ENCODE peak calls at places on chromosomes 11 and 22, in eight cellular contexts. One of them, this sample, is unnamed.

GRCh38 chr11:69102732-69103615 is 52.8 kb upstream of the SMIM38 start:
- DNase-seq in CD4-positive, CD25-positive, alpha-beta regulatory T cell: no peak
- DNase-seq in activated effector memory CD4-positive, alpha-beta T cell treated with Interleukin-2 at 50 U/mL for 16 hours: no peak
- DNase-seq in A549: no peak
- DNase-seq in suprapubic skin: no peak
- DNase-seq in SHP77: no peak
- DNase-seq in amygdala: no peak
- DNase-seq in kidney: peak
- DNase-seq in this sample: no peak

GRCh38 chr11:72333657-72334056 is 89.7 kb upstream of the PHOX2A start:
- DNase-seq in CD4-positive, CD25-positive, alpha-beta regulatory T cell: peak
- DNase-seq in activated effector memory CD4-positive, alpha-beta T cell treated with Interleukin-2 at 50 U/mL for 16 hours: peak
- DNase-seq in A549: peak
- DNase-seq in suprapubic skin: no peak
- DNase-seq in SHP77: no peak
- DNase-seq in amygdala: no peak
- DNase-seq in kidney: no peak
- DNase-seq in this sample: no peak

GRCh38 chr22:39178206-39179111 is 26.0 kb upstream of the CBX7 start:
- DNase-seq in CD4-positive, CD25-positive, alpha-beta regulatory T cell: no peak
- DNase-seq in activated effector memory CD4-positive, alpha-beta T cell treated with Interleukin-2 at 50 U/mL for 16 hours: no peak
- DNase-seq in A549: no peak
- DNase-seq in suprapubic skin: no peak
- DNase-seq in SHP77: no peak
- DNase-seq in amygdala: no peak
- DNase-seq in kidney: no peak
- DNase-seq in this sample: no peak

GRCh38 chr11:121514998-121515671 is 62.4 kb upstream of the SORL1-AS1 start:
- DNase-seq in CD4-positive, CD25-positive, alpha-beta regulatory T cell: no peak
- DNase-seq in activated effector memory CD4-positive, alpha-beta T cell treated with Interleukin-2 at 50 U/mL for 16 hours: no peak
- DNase-seq in A549: no peak
- DNase-seq in suprapubic skin: no peak
- DNase-seq in SHP77: no peak
- DNase-seq in amygdala: no peak
- DNase-seq in kidney: no peak
- DNase-seq in this sample: no peak

GRCh38 chr11:1730230-1730629 is 20.2 kb downstream of the IFITM10 start:
- DNase-seq in CD4-positive, CD25-positive, alpha-beta regulatory T cell: no peak
- DNase-seq in activated effector memory CD4-positive, alpha-beta T cell treated with Interleukin-2 at 50 U/mL for 16 hours: no peak
- DNase-seq in A549: no peak
- DNase-seq in suprapubic skin: no peak
- DNase-seq in SHP77: no peak
- DNase-seq in amygdala: no peak
- DNase-seq in kidney: no peak
- DNase-seq in this sample: no peak

GRCh38 chr11:15629690-15630321 is 515.1 kb downstream of the INSC start:
- DNase-seq in CD4-positive, CD25-positive, alpha-beta regulatory T cell: no peak
- DNase-seq in activated effector memory CD4-positive, alpha-beta T cell treated with Interleukin-2 at 50 U/mL for 16 hours: no peak
- DNase-seq in A549: peak
- DNase-seq in suprapubic skin: no peak
- DNase-seq in SHP77: no peak
- DNase-seq in amygdala: no peak
- DNase-seq in kidney: no peak
- DNase-seq in this sample: peak

GRCh38 chr22:48885919-48886305 is 941.8 kb downstream of the BRD1 start:
- DNase-seq in CD4-positive, CD25-positive, alpha-beta regulatory T cell: no peak
- DNase-seq in activated effector memory CD4-positive, alpha-beta T cell treated with Interleukin-2 at 50 U/mL for 16 hours: no peak
- DNase-seq in A549: no peak
- DNase-seq in suprapubic skin: no peak
- DNase-seq in SHP77: no peak
- DNase-seq in amygdala: no peak
- DNase-seq in kidney: peak
- DNase-seq in this sample: no peak

GRCh38 chr22:39612811-39613548 is 42.4 kb downstream of the CACNA1I start:
- DNase-seq in CD4-positive, CD25-positive, alpha-beta regulatory T cell: no peak
- DNase-seq in activated effector memory CD4-positive, alpha-beta T cell treated with Interleukin-2 at 50 U/mL for 16 hours: no peak
- DNase-seq in A549: no peak
- DNase-seq in suprapubic skin: no peak
- DNase-seq in SHP77: no peak
- DNase-seq in amygdala: no peak
- DNase-seq in kidney: no peak
- DNase-seq in this sample: no peak

GRCh38 chr11:75773595-75774353 is 5.2 kb downstream of the DGAT2 start:
- DNase-seq in CD4-positive, CD25-positive, alpha-beta regulatory T cell: no peak
- DNase-seq in activated effector memory CD4-positive, alpha-beta T cell treated with Interleukin-2 at 50 U/mL for 16 hours: no peak
- DNase-seq in A549: no peak
- DNase-seq in suprapubic skin: no peak
- DNase-seq in SHP77: no peak
- DNase-seq in amygdala: no peak
- DNase-seq in kidney: peak
- DNase-seq in this sample: no peak

GRCh38 chr11:2804189-2804588 is 81.4 kb downstream of the CDKN1C start:
- DNase-seq in CD4-positive, CD25-positive, alpha-beta regulatory T cell: no peak
- DNase-seq in activated effector memory CD4-positive, alpha-beta T cell treated with Interleukin-2 at 50 U/mL for 16 hours: no peak
- DNase-seq in A549: no peak
- DNase-seq in suprapubic skin: no peak
- DNase-seq in SHP77: no peak
- DNase-seq in amygdala: no peak
- DNase-seq in kidney: peak
- DNase-seq in this sample: no peak

GRCh38 chr22:39301926-39302325 is 17.5 kb downstream of the RPL3 start:
- DNase-seq in CD4-positive, CD25-positive, alpha-beta regulatory T cell: no peak
- DNase-seq in activated effector memory CD4-positive, alpha-beta T cell treated with Interleukin-2 at 50 U/mL for 16 hours: no peak
- DNase-seq in A549: no peak
- DNase-seq in suprapubic skin: no peak
- DNase-seq in SHP77: no peak
- DNase-seq in amygdala: no peak
- DNase-seq in kidney: no peak
- DNase-seq in this sample: no peak

GRCh38 chr11:12800032-12800671 is 125.9 kb downstream of the TEAD1 start:
- DNase-seq in CD4-positive, CD25-positive, alpha-beta regulatory T cell: no peak
- DNase-seq in activated effector memory CD4-positive, alpha-beta T cell treated with Interleukin-2 at 50 U/mL for 16 hours: no peak
- DNase-seq in A549: peak
- DNase-seq in suprapubic skin: no peak
- DNase-seq in SHP77: peak
- DNase-seq in amygdala: no peak
- DNase-seq in kidney: no peak
- DNase-seq in this sample: peak

GRCh38 chr11:70303070-70303469 is 32.6 kb downstream of the PPFIA1 start:
- DNase-seq in CD4-positive, CD25-positive, alpha-beta regulatory T cell: no peak
- DNase-seq in activated effector memory CD4-positive, alpha-beta T cell treated with Interleukin-2 at 50 U/mL for 16 hours: no peak
- DNase-seq in A549: no peak
- DNase-seq in suprapubic skin: no peak
- DNase-seq in SHP77: no peak
- DNase-seq in amygdala: no peak
- DNase-seq in kidney: no peak
- DNase-seq in this sample: no peak

GRCh38 chr22:39289445-39290247 is 29.8 kb downstream of the RPL3 start:
- DNase-seq in CD4-positive, CD25-positive, alpha-beta regulatory T cell: no peak
- DNase-seq in activated effector memory CD4-positive, alpha-beta T cell treated with Interleukin-2 at 50 U/mL for 16 hours: no peak
- DNase-seq in A549: no peak
- DNase-seq in suprapubic skin: no peak
- DNase-seq in SHP77: no peak
- DNase-seq in amygdala: no peak
- DNase-seq in kidney: no peak
- DNase-seq in this sample: no peak

GRCh38 chr11:82092904-82093303 is 640.8 kb downstream of the FAM181B start:
- DNase-seq in CD4-positive, CD25-positive, alpha-beta regulatory T cell: no peak
- DNase-seq in activated effector memory CD4-positive, alpha-beta T cell treated with Interleukin-2 at 50 U/mL for 16 hours: no peak
- DNase-seq in A549: no peak
- DNase-seq in suprapubic skin: no peak
- DNase-seq in SHP77: no peak
- DNase-seq in amygdala: no peak
- DNase-seq in kidney: no peak
- DNase-seq in this sample: no peak

GRCh38 chr11:9228086-9228485 is 37.1 kb downstream of the DENND5A start:
- DNase-seq in CD4-positive, CD25-positive, alpha-beta regulatory T cell: no peak
- DNase-seq in activated effector memory CD4-positive, alpha-beta T cell treated with Interleukin-2 at 50 U/mL for 16 hours: no peak
- DNase-seq in A549: no peak
- DNase-seq in suprapubic skin: no peak
- DNase-seq in SHP77: no peak
- DNase-seq in amygdala: no peak
- DNase-seq in kidney: no peak
- DNase-seq in this sample: no peak

GRCh38 chr11:35485656-35486318 is 39.6 kb downstream of the PAMR1 start:
- DNase-seq in CD4-positive, CD25-positive, alpha-beta regulatory T cell: peak
- DNase-seq in activated effector memory CD4-positive, alpha-beta T cell treated with Interleukin-2 at 50 U/mL for 16 hours: peak
- DNase-seq in A549: peak
- DNase-seq in suprapubic skin: peak
- DNase-seq in SHP77: peak
- DNase-seq in amygdala: peak
- DNase-seq in kidney: peak
- DNase-seq in this sample: peak

GRCh38 chr11:111846063-111846462 is 25.3 kb downstream of the ALG9 start:
- DNase-seq in CD4-positive, CD25-positive, alpha-beta regulatory T cell: no peak
- DNase-seq in activated effector memory CD4-positive, alpha-beta T cell treated with Interleukin-2 at 50 U/mL for 16 hours: no peak
- DNase-seq in A549: no peak
- DNase-seq in suprapubic skin: no peak
- DNase-seq in SHP77: no peak
- DNase-seq in amygdala: no peak
- DNase-seq in kidney: no peak
- DNase-seq in this sample: no peak

GRCh38 chr11:1163911-1164735 is 6.4 kb downstream of the MUC5AC start:
- DNase-seq in CD4-positive, CD25-positive, alpha-beta regulatory T cell: no peak
- DNase-seq in activated effector memory CD4-positive, alpha-beta T cell treated with Interleukin-2 at 50 U/mL for 16 hours: no peak
- DNase-seq in A549: no peak
- DNase-seq in suprapubic skin: peak
- DNase-seq in SHP77: no peak
- DNase-seq in amygdala: no peak
- DNase-seq in kidney: peak
- DNase-seq in this sample: no peak

GRCh38 chr11:78019808-78020207 is 3.3 kb downstream of the KCTD14 start:
- DNase-seq in CD4-positive, CD25-positive, alpha-beta regulatory T cell: no peak
- DNase-seq in activated effector memory CD4-positive, alpha-beta T cell treated with Interleukin-2 at 50 U/mL for 16 hours: no peak
- DNase-seq in A549: peak
- DNase-seq in suprapubic skin: no peak
- DNase-seq in SHP77: no peak
- DNase-seq in amygdala: no peak
- DNase-seq in kidney: no peak
- DNase-seq in this sample: peak

GRCh38 chr22:47011131-47011854 is 248.8 kb downstream of the TBC1D22A start:
- DNase-seq in CD4-positive, CD25-positive, alpha-beta regulatory T cell: no peak
- DNase-seq in activated effector memory CD4-positive, alpha-beta T cell treated with Interleukin-2 at 50 U/mL for 16 hours: no peak
- DNase-seq in A549: no peak
- DNase-seq in suprapubic skin: no peak
- DNase-seq in SHP77: no peak
- DNase-seq in amygdala: no peak
- DNase-seq in kidney: peak
- DNase-seq in this sample: no peak

GRCh38 chr11:78742430-78742829 is 167.8 kb upstream of the NARS2 start:
- DNase-seq in CD4-positive, CD25-positive, alpha-beta regulatory T cell: no peak
- DNase-seq in activated effector memory CD4-positive, alpha-beta T cell treated with Interleukin-2 at 50 U/mL for 16 hours: no peak
- DNase-seq in A549: no peak
- DNase-seq in suprapubic skin: no peak
- DNase-seq in SHP77: peak
- DNase-seq in amygdala: peak
- DNase-seq in kidney: peak
- DNase-seq in this sample: peak

GRCh38 chr22:46050451-46050845 is 73.5 kb upstream of the WNT7B start:
- DNase-seq in CD4-positive, CD25-positive, alpha-beta regulatory T cell: no peak
- DNase-seq in activated effector memory CD4-positive, alpha-beta T cell treated with Interleukin-2 at 50 U/mL for 16 hours: no peak
- DNase-seq in A549: no peak
- DNase-seq in suprapubic skin: no peak
- DNase-seq in SHP77: no peak
- DNase-seq in amygdala: no peak
- DNase-seq in kidney: no peak
- DNase-seq in this sample: no peak

GRCh38 chr11:30435488-30435887 is 112.6 kb downstream of the ARL14EP start:
- DNase-seq in CD4-positive, CD25-positive, alpha-beta regulatory T cell: no peak
- DNase-seq in activated effector memory CD4-positive, alpha-beta T cell treated with Interleukin-2 at 50 U/mL for 16 hours: no peak
- DNase-seq in A549: no peak
- DNase-seq in suprapubic skin: no peak
- DNase-seq in SHP77: no peak
- DNase-seq in amygdala: no peak
- DNase-seq in kidney: no peak
- DNase-seq in this sample: no peak

GRCh38 chr11:46456269-46456668 is 64.7 kb upstream of the CHRM4 start:
- DNase-seq in CD4-positive, CD25-positive, alpha-beta regulatory T cell: no peak
- DNase-seq in activated effector memory CD4-positive, alpha-beta T cell treated with Interleukin-2 at 50 U/mL for 16 hours: no peak
- DNase-seq in A549: no peak
- DNase-seq in suprapubic skin: no peak
- DNase-seq in SHP77: no peak
- DNase-seq in amygdala: no peak
- DNase-seq in kidney: no peak
- DNase-seq in this sample: no peak

GRCh38 chr11:128766687-128767086 is 72.8 kb downstream of the FLI1 start:
- DNase-seq in CD4-positive, CD25-positive, alpha-beta regulatory T cell: no peak
- DNase-seq in activated effector memory CD4-positive, alpha-beta T cell treated with Interleukin-2 at 50 U/mL for 16 hours: no peak
- DNase-seq in A549: no peak
- DNase-seq in suprapubic skin: no peak
- DNase-seq in SHP77: no peak
- DNase-seq in amygdala: no peak
- DNase-seq in kidney: peak
- DNase-seq in this sample: no peak

GRCh38 chr11:539971-540481 is 2.7 kb downstream of the LRRC56 start:
- DNase-seq in CD4-positive, CD25-positive, alpha-beta regulatory T cell: no peak
- DNase-seq in activated effector memory CD4-positive, alpha-beta T cell treated with Interleukin-2 at 50 U/mL for 16 hours: no peak
- DNase-seq in A549: no peak
- DNase-seq in suprapubic skin: no peak
- DNase-seq in SHP77: no peak
- DNase-seq in amygdala: no peak
- DNase-seq in kidney: no peak
- DNase-seq in this sample: no peak

This sample was measured in mammary epithelial cell.